ENCODE peak calls at places on chromosomes 1 and 21, in eight cellular contexts. A is heart right ventricle, J is mammary epithelial cell, C is ovary, P is body of pancreas, E is stomach, Y is left ventricle myocardium inferior, S is neuronal stem cell. B is an unnamed sample.

GRCh38 chr1:59685666-59686065 is 129.1 kb upstream of the HOOK1 start:
- DNase-seq in A (no peak), E (no peak), S (no peak), J (no peak), Y (no peak), C (no peak), P (no peak), B (no peak)

GRCh38 chr1:62045579-62045978 is 149.1 kb upstream of the L1TD1 start:
- DNase-seq in A (peak; percentile 15), Y (no peak), S (no peak), C (no peak), E (no peak), J (peak; percentile 20), P (peak; percentile 18), B (peak; percentile 24)

GRCh38 chr21:45900034-45900868 is 81.3 kb upstream of the COL6A1 start:
- DNase-seq in E (no peak), C (no peak), A (no peak), J (no peak), S (no peak), Y (no peak), P (no peak), B (no peak)

GRCh38 chr1:17561561-17561985 is 22.1 kb downstream of the ARHGEF10L start:
- DNase-seq in S (no peak), C (peak; percentile 48), Y (peak; percentile 37), P (peak; percentile 90), A (no peak), E (peak; percentile 63), J (no peak), B (no peak)

GRCh38 chr1:24963943-24964677 is 34.0 kb upstream of the RUNX3 start:
- DNase-seq in C (no peak), P (no peak), E (no peak), Y (no peak), A (no peak), J (no peak), S (no peak), B (no peak)

GRCh38 chr1:19596065-19596718 is 47.9 kb upstream of the NBL1 start:
- DNase-seq in C (no peak), E (no peak), J (no peak), Y (no peak), A (no peak), S (no peak), P (no peak), B (peak; percentile 9)

GRCh38 chr1:29286194-29286767 is 50.0 kb downstream of the PTPRU start:
- DNase-seq in Y (no peak), S (no peak), E (no peak), J (no peak), P (no peak), A (no peak), C (no peak), B (no peak)

GRCh38 chr1:3036646-3037280 is 15.5 kb downstream of the ACTRT2 start:
- DNase-seq in E (no peak), S (no peak), P (no peak), J (no peak), Y (no peak), A (no peak), C (peak; percentile 10), B (no peak)

GRCh38 chr1:241839369-241839990 is 8.5 kb upstream of the EXO1 start:
- DNase-seq in A (no peak), Y (no peak), C (no peak), S (no peak), P (no peak), J (no peak), E (no peak), B (no peak)

GRCh38 chr1:172360511-172360910 is 60.0 kb upstream of the C1orf105 start:
- DNase-seq in S (peak; percentile 31), C (no peak), A (no peak), P (no peak), E (no peak), Y (no peak), J (peak; percentile 33), B (no peak)

GRCh38 chr1:87091425-87091824 is 177.0 kb downstream of the HS2ST1 start:
- DNase-seq in E (no peak), Y (no peak), A (no peak), S (no peak), P (no peak), C (no peak), J (no peak), B (no peak)

GRCh38 chr1:228683428-228683827 is 51.9 kb upstream of the RHOU start:
- DNase-seq in E (no peak), P (no peak), Y (no peak), S (no peak), C (no peak), J (no peak), A (no peak), B (no peak)

GRCh38 chr1:17875171-17875881 is 120.2 kb downstream of the ACTL8 start:
- DNase-seq in S (no peak), A (no peak), E (no peak), P (no peak), Y (no peak), C (no peak), J (peak; percentile 20), B (no peak)

GRCh38 chr1:60911980-60912692 is 170.2 kb upstream of the NFIA start:
- DNase-seq in P (no peak), Y (peak; percentile 69), C (no peak), S (no peak), E (no peak), J (no peak), A (peak; percentile 56), B (no peak)

GRCh38 chr1:56330400-56331026 is 248.8 kb downstream of the PLPP3 start:
- DNase-seq in J (peak; percentile 16), P (no peak), C (no peak), E (no peak), S (no peak), A (no peak), Y (no peak), B (no peak)

GRCh38 chr1:231806623-231807470 is 180.3 kb downstream of the DISC1 start:
- DNase-seq in S (peak; percentile 40), E (peak; percentile 33), A (no peak), J (peak; percentile 34), C (no peak), P (peak; percentile 37), Y (peak; percentile 34), B (peak; percentile 77)

GRCh38 chr1:116724765-116725375 is 29.4 kb upstream of the CD2 start:
- DNase-seq in C (peak; percentile 22), A (peak; percentile 63), Y (no peak), P (peak; percentile 79), S (peak; percentile 44), E (peak; percentile 69), J (peak; percentile 52), B (peak; percentile 73)

GRCh38 chr1:54400321-54400720 is 5.9 kb downstream of the SSBP3 start:
- DNase-seq in P (no peak), C (no peak), E (no peak), Y (no peak), A (no peak), J (no peak), S (no peak), B (no peak)

GRCh38 chr1:169309178-169310166 is 58.1 kb downstream of the NME7 start:
- DNase-seq in P (no peak), A (no peak), J (no peak), E (no peak), Y (no peak), S (no peak), C (no peak), B (no peak)

GRCh38 chr1:67674260-67675011 is 10.6 kb upstream of the GADD45A start:
- DNase-seq in P (peak; percentile 9), E (no peak), Y (peak; percentile 17), A (peak; percentile 72), J (no peak), S (no peak), C (peak; percentile 31), B (peak; percentile 63)
- H3K36me3 ChIP-seq in P (no peaks in the 10 kb centered on the region), E (no peaks in the 10 kb centered on the region), Y (no peaks in the 10 kb centered on the region), A (no peaks in the 10 kb centered on the region), J (no peaks in the 10 kb centered on the region), S (no peaks in the 10 kb centered on the region), C (no peaks in the 10 kb centered on the region), B (no peaks in the 10 kb centered on the region)

DNA sequence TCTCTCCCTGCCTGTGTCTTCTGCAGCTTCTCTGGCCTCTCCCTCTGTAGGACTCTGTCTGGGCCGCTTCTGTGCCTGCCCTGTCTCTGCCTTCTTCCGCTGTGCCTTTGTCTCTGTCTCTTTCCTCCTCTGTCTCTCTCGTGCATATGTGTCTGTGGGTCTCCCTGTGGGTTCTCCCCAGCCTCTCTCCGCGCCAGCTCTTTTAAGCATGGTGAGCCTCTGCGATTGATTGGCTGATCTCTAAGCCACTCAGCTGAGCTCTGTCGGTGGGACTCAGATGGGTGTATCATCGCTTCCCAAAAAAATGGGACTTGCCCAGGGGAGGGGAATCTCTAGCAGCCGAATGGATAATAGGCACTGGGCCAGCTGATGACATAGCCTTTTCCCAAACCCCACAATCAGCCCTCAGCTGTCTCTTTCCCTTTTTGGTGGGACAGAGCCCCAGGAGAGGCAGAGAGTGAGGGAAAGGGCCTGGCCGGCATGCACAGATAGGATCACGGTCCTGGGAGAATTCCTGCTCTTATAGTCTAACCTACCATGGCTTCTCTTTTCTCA is at the start of gene ADAMTS4:
- DNase-seq in A (peak; percentile 87), C (peak; percentile 83), Y (peak; percentile 73), E (peak; percentile 43), S (no peak), P (peak; percentile 43), J (no peak), B (no peak)
- H3K4me1 ChIP-seq in A (peaks cover 81% of the 10 kb centered on the region), C (peaks cover 44% of the 10 kb centered on the region), Y (peaks cover 96% of the 10 kb centered on the region), E (peaks cover 72% of the 10 kb centered on the region), S (peaks cover 51% of the 10 kb centered on the region), P (peaks cover 24% of the 10 kb centered on the region), J (peaks cover 42% of the 10 kb centered on the region), B (peaks cover 39% of the 10 kb centered on the region)

DNA sequence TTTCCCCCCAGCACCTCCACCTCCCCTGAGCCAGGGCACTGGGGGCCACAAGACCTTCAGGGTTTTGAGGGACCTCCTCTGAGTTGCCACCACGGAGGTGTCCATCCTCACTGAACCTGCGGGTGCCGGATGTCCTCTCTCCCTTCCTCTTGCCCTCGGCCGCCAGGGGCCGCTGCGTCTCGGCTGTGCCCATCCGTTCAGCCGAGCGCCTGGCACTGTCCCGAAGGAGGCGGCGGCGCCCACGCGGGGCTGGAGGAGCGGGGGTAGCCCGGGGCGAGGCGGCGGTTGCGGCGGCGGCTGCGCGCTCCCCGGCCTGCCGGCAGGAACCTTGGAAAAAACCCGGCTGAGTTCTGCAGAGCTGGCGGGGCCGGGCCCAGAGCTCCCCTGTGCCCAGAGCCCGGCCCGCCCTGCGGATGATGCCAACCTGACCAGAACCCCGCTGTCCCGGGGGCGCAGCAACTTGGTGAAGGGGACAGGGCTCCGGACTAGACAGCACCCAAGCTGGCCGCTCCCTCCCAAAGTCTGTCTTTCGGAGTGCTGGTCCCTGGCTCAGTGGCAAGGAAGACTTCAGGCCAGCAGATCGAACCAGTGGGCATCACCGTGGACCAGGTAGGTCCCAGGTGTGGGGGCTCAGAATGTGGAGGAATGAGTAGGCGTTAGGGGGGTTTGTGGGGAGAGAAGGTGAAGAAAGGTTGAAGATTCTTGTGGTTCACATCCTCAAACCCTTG is 3.7 kb upstream of the PPM1J start:
- DNase-seq in C (peak; percentile 85), J (peak; percentile 70), S (peak; percentile 64), E (peak; percentile 83), P (peak; percentile 83), A (peak; percentile 78), Y (peak; percentile 75), B (peak; percentile 94)
- H3K4me3 ChIP-seq in C (peak overlapping the region; percentile 24), J (peak overlapping the region; percentile 18), S (no peak overlapping the region), E (peak overlapping the region; percentile 40), P (no peak overlapping the region), A (peak overlapping the region; percentile 29), Y (peak overlapping the region; percentile 54), B (no peak overlapping the region)

DNA sequence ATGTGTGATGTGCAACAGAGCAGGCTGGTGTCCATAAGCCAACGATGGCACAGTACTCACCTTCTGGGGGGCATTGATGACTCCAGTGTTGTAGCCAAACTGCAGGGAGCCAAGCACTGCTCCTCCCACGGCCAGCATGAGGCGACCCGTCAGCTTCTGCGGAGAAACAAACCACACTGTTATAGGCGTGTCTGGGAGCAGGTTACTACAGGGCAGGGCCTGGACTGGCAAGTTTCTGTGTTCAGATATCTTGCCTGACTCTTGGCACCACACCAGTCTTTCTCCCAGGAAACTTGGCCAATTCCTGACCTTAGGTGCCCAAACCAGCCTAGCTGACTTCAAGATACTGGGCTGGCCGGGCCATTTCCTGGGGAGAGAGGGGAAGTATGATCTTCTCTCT is 15.5 kb downstream of the SLC2A1 start:
- DNase-seq in Y (peak; percentile 50), P (peak; percentile 94), S (no peak), C (no peak), E (peak; percentile 91), J (peak; percentile 98), A (peak; percentile 70), B (no peak)
- H3K36me3 ChIP-seq in Y (peaks cover 6% of the 10 kb centered on the region), P (no peaks in the 10 kb centered on the region), S (peaks cover 76% of the 10 kb centered on the region), C (no peaks in the 10 kb centered on the region), E (peaks cover 12% of the 10 kb centered on the region), J (peaks cover 23% of the 10 kb centered on the region), A (no peaks in the 10 kb centered on the region), B (peaks cover 54% of the 10 kb centered on the region)

B was measured in BE2C.